ENCODE peak calls at places on chromosomes 11 and 22, in ten cellular contexts. G, A, H, P, B, E, S, N, T and Q are unnamed samples.

GRCh38 chr11:67652965-67653845 is 2.7 kb upstream of the ACY3 start:
- DNase-seq in G (no peak), A (no peak), H (no peak), P (no peak), B (no peak), E (no peak), S (no peak), N (peak; percentile 24), T (no peak), Q (no peak)

GRCh38 chr11:46112961-46113617 is 8.2 kb downstream of the PHF21A start:
- DNase-seq in G (peak; percentile 70), A (peak; percentile 86), H (peak; percentile 36), P (peak; percentile 75), B (no peak), E (no peak), S (peak; percentile 44), N (no peak), T (no peak), Q (peak; percentile 19)

GRCh38 chr11:69153661-69154060 is 2.1 kb upstream of the SMIM38 start:
- DNase-seq in G (no peak), A (no peak), H (no peak), P (no peak), B (no peak), E (no peak), S (peak; percentile 29), N (no peak), T (peak; percentile 52), Q (no peak)

GRCh38 chr22:44398791-44399190 is 86.0 kb upstream of the SHISAL1 start:
- DNase-seq in G (no peak), A (no peak), H (no peak), P (no peak), B (no peak), E (no peak), S (no peak), N (peak; percentile 49), T (peak; percentile 17), Q (no peak)

GRCh38 chr22:34035209-34035608 is 114.9 kb upstream of the LARGE1 start:
- DNase-seq in G (no peak), A (no peak), H (no peak), P (no peak), B (no peak), E (no peak), S (no peak), N (no peak), T (no peak), Q (no peak)

GRCh38 chr11:43419460-43419859 is 60.7 kb downstream of the TTC17 start:
- DNase-seq in G (peak; percentile 58), A (peak; percentile 64), H (peak; percentile 59), P (peak; percentile 69), B (peak; percentile 23), E (peak; percentile 2), S (peak; percentile 7), N (no peak), T (no peak), Q (peak; percentile 7)

GRCh38 chr22:27466229-27466628 is 335.3 kb downstream of the MN1 start:
- DNase-seq in G (peak; percentile 32), A (no peak), H (no peak), P (no peak), B (no peak), E (no peak), S (no peak), N (no peak), T (no peak), Q (no peak)

GRCh38 chr11:45625611-45626010 is 39.8 kb downstream of the CHST1 start:
- DNase-seq in G (no peak), A (no peak), H (no peak), P (no peak), B (no peak), E (no peak), S (no peak), N (no peak), T (no peak), Q (no peak)

GRCh38 chr11:69654660-69655478 is 13.9 kb downstream of the CCND1 start:
- DNase-seq in G (no peak), A (no peak), H (no peak), P (peak; percentile 36), B (no peak), E (peak; percentile 13), S (no peak), N (peak; percentile 33), T (peak; percentile 35), Q (peak; percentile 44)

GRCh38 chr11:58958500-58958899 is 19.2 kb downstream of the GLYATL1 start:
- DNase-seq in G (peak; percentile 22), A (peak; percentile 70), H (peak; percentile 66), P (peak; percentile 41), B (no peak), E (no peak), S (peak; percentile 14), N (no peak), T (peak; percentile 29), Q (no peak)

GRCh38 chr11:24637520-24637919 is 140.7 kb downstream of the LUZP2 start:
- DNase-seq in G (no peak), A (no peak), H (no peak), P (no peak), B (no peak), E (peak; percentile 75), S (no peak), N (no peak), T (no peak), Q (no peak)

GRCh38 chr22:32788884-32789624 is 12.5 kb upstream of the TIMP3 start:
- DNase-seq in G (peak; percentile 91), A (no peak), H (no peak), P (no peak), B (no peak), E (no peak), S (no peak), N (no peak), T (no peak), Q (no peak)

GRCh38 chr11:1078191-1078601 is 3.5 kb downstream of the MUC2 start:
- DNase-seq in G (no peak), A (no peak), H (no peak), P (no peak), B (no peak), E (no peak), S (no peak), N (peak; percentile 38), T (no peak), Q (peak; percentile 31)

GRCh38 chr11:3001496-3001895 is 9.4 kb upstream of the NAP1L4 start:
- DNase-seq in G (no peak), A (no peak), H (no peak), P (no peak), B (no peak), E (no peak), S (peak; percentile 62), N (peak; percentile 86), T (peak; percentile 82), Q (no peak)

GRCh38 chr22:50150161-50151129 is 20.1 kb upstream of the PANX2 start:
- DNase-seq in G (no peak), A (no peak), H (no peak), P (no peak), B (no peak), E (no peak), S (no peak), N (no peak), T (no peak), Q (no peak)

GRCh38 chr11:120871924-120872323 is 152.0 kb upstream of the TBCEL start:
- DNase-seq in G (no peak), A (no peak), H (no peak), P (no peak), B (no peak), E (no peak), S (no peak), N (no peak), T (no peak), Q (no peak)

GRCh38 chr11:104390696-104391095 is 226.7 kb upstream of the PDGFD start:
- DNase-seq in G (peak; percentile 5), A (no peak), H (no peak), P (no peak), B (no peak), E (no peak), S (no peak), N (no peak), T (no peak), Q (no peak)

GRCh38 chr11:100647861-100648260 is 39.2 kb upstream of the ARHGAP42 start:
- DNase-seq in G (no peak), A (no peak), H (no peak), P (no peak), B (no peak), E (no peak), S (no peak), N (no peak), T (no peak), Q (no peak)

GRCh38 chr22:21917206-21917958 is 35.3 kb downstream of the PPM1F start:
- DNase-seq in G (peak; percentile 28), A (no peak), H (no peak), P (peak; percentile 28), B (no peak), E (no peak), S (no peak), N (no peak), T (no peak), Q (no peak)

GRCh38 chr11:123302751-123303195 is 107.7 kb upstream of the CLMP start:
- DNase-seq in G (peak; percentile 46), A (no peak), H (peak; percentile 60), P (peak; percentile 15), B (no peak), E (no peak), S (no peak), N (no peak), T (no peak), Q (no peak)

GRCh38 chr11:26677566-26677965 is 44.3 kb downstream of the SLC5A12 start:
- DNase-seq in G (peak; percentile 16), A (no peak), H (no peak), P (no peak), B (no peak), E (no peak), S (no peak), N (no peak), T (no peak), Q (no peak)

GRCh38 chr11:119055901-119056300 is 1.1 kb downstream of the HYOU1 start:
- DNase-seq in G (peak; percentile 35), A (peak; percentile 70), H (peak; percentile 30), P (peak; percentile 58), B (no peak), E (no peak), S (no peak), N (no peak), T (no peak), Q (no peak)

GRCh38 chr11:118612378-118612777 is 5.0 kb downstream of the PHLDB1 start:
- DNase-seq in G (peak; percentile 73), A (no peak), H (no peak), P (peak; percentile 94), B (no peak), E (no peak), S (peak; percentile 85), N (peak; percentile 74), T (peak; percentile 68), Q (no peak)

GRCh38 chr22:26711205-26711958 is 54.0 kb downstream of the MIAT start:
- DNase-seq in G (no peak), A (peak; percentile 10), H (peak; percentile 42), P (peak; percentile 94), B (no peak), E (no peak), S (no peak), N (no peak), T (no peak), Q (no peak)

GRCh38 chr11:117010808-117011540 is 87.3 kb downstream of the SIK3 start:
- DNase-seq in G (peak; percentile 89), A (no peak), H (no peak), P (peak; percentile 69), B (no peak), E (no peak), S (no peak), N (no peak), T (no peak), Q (no peak)